ENCODE peak calls at places on chromosomes 13 and 19, in five cellular contexts. P is suprapubic skin; F is CD8-positive, alpha-beta T cell; X is pancreas; Q is psoas muscle. O is an unnamed sample.

GRCh38 chr13:30453727-30454126 is 12.0 kb downstream of the HMGB1 start:
- DNase-seq in P (no peak), F (no peak), Q (no peak), X (no peak), O (no peak)

GRCh38 chr13:106113796-106114195 is 421.7 kb downstream of the EFNB2 start:
- DNase-seq in X (no peak), Q (no peak), P (no peak), F (no peak), O (no peak)

GRCh38 chr13:46778879-46779278 is 18.1 kb downstream of the ESD start:
- DNase-seq in Q (no peak), P (no peak), X (no peak), F (no peak), O (no peak)

GRCh38 chr19:13788991-13789390 is 6.3 kb upstream of the ZSWIM4 start:
- DNase-seq in X (no peak), P (no peak), Q (no peak), F (peak), O (no peak)

GRCh38 chr13:112443191-112444000 is 67.2 kb downstream of the SPACA7 start:
- DNase-seq in P (peak), X (no peak), Q (no peak), F (peak), O (peak)

GRCh38 chr13:96053003-96053703 is at the start of gene UGGT2:
- DNase-seq in Q (peak), F (no peak), X (peak), P (peak), O (peak)

GRCh38 chr19:12837225-12837624 is 1.1 kb upstream of the MAST1 start:
- DNase-seq in Q (no peak), X (no peak), P (no peak), F (no peak), O (no peak)

GRCh38 chr19:11949201-11949600 is 15.6 kb upstream of the ZNF763 start:
- DNase-seq in P (no peak), X (no peak), F (no peak), Q (no peak), O (no peak)

DNA sequence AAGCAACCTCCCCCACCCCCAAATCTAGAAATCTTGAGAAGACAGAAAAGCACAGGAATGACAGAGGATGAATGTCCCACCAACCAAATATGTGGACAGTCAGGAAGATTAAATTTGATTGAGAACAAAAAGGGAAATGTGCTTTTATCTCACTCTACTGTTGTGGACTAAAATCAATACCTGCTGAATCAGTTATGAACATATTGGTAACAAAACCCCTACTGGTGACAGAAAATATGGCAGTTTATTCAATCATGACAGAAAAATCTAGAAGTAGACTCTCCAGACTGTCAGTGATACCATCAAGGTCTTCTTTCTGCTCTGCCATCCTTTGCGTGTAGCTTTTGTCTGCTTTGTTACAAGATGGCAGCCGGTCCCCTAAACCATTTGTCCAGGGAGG is 35.2 kb downstream of the FAM216B start:
- DNase-seq in X (no peak), P (no peak), F (no peak), Q (no peak), O (no peak)
- H3K4me3 ChIP-seq in X (no peak), P (no peak), F (no peak), Q (no peak), O (no peak)

GRCh38 chr19:56086671-56087430 is 34.2 kb downstream of the ZNF787 start:
- DNase-seq in Q (no peak), F (no peak), X (no peak), P (no peak), O (no peak)
- H3K4me3 ChIP-seq in Q (no peak), F (no peak), X (no peak), P (no peak), O (no peak)

DNA sequence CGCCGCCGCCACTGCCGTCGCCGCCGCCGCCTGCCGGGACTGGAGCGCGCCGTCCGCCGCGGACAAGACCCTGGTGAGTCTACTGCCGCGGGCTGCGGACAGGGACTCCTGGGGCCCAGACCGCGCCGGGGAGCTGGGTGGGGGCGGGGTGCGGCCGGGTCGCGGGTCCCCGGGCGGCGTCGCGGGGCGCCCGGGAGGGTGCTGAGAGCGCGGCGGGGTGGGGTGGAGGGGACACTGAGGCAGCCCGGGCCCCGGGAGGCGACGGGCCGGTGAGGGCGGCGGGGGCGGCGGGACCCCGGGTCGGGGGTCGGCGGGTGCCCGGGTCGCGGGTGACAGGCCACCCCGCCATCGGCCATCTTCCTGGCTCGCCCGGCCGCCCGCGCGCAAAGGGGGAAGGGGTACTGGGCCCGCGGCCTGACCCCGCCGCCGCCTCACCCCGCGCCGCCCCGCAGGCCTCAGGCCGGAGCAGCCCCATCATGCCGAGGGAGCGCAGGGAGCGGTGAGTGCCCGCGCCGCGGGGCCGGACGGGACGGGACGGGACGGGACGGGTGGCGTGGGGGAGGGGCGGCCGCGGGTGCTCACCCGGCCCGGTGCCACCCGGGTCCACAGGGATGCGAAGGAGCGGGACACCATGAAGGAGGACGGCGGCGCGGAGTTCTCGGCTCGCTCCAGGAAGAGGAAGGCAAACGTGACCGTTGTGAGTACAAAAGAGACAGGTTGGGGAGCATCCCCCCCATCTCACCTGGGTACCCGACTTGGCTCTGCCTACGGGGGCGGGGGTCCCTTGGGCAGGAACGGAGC is 489 bp downstream of the CCNE1 start:
- DNase-seq in F (no peak), X (peak), P (no peak), Q (peak), O (peak)
- H3K4me3 ChIP-seq in F (peak), X (peak), P (peak), Q (peak), O (peak)

DNA sequence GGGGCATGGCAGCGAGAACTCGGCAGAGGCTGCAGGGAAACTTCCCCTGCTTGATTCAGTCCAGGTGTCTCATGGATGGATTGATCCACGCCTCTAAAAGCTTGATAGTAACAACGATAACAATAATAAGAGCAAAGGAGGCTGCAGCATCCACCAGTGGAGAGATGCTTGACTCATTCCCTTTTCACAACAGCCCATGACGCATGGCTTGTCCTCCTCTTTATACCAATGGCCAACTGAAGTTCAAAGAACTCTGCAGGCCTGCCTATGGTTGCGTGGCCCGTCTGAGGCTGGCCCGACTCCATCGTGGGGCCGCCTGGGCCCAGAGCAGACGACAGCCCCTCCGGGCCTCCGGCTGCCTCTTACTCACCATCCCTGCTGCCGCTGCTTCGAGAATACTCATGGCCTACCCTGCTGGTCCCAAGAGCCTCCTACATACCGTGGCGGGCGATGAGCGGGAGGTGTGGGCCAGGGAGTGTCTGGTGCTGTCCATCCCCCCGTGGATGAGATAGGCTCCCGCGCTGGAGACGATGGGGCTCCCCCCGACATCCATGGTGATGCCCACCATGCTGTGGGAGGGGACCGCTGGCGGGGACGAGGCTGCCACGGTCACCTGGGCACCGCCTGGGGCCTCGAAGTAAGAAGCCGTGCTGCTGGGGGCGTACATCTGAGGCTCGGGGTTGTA is 61.7 kb upstream of the RANBP3 start:
- DNase-seq in Q (no peak), F (peak), X (no peak), P (no peak), O (no peak)
- H3K4me3 ChIP-seq in Q (no peak), F (no peak), X (no peak), P (no peak), O (no peak)

GRCh38 chr19:17618919-17619318 is 63.5 kb downstream of the COLGALT1 start:
- DNase-seq in X (no peak), F (no peak), P (no peak), Q (no peak), O (no peak)

GRCh38 chr19:17616961-17617806 is 61.7 kb downstream of the COLGALT1 start:
- DNase-seq in Q (no peak), F (no peak), P (no peak), X (no peak), O (no peak)

GRCh38 chr19:17618281-17618903 is 62.9 kb downstream of the COLGALT1 start:
- DNase-seq in F (no peak), P (no peak), X (no peak), Q (no peak), O (no peak)

GRCh38 chr19:17616686-17616960 is 61.2 kb downstream of the COLGALT1 start:
- DNase-seq in F (no peak), P (no peak), Q (no peak), X (no peak), O (no peak)

DNA sequence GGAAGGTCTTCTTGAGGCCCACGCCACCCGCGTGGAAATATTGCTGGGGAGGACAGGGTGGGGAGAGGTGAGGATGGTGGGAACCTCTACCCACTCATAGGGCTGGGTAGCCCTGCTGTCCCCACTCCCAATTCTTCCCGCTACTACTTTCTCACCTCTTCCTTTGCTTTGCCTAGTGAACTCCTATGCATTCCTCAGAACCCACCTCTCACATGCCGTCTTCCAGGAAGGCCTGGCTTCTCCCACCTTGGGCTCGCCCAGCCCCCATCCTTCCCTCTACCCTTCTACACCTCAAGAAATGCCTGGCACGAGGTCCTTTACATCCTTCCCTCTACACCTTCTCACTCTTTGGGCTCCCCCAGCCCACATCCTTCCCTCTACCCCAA is 62.4 kb downstream of the COLGALT1 start:
- DNase-seq in X (no peak), P (no peak), F (no peak), Q (no peak), O (no peak)
- H3K4me3 ChIP-seq in X (no peak), P (no peak), F (no peak), Q (no peak), O (no peak)

GRCh38 chr19:2494084-2494446 is 18.1 kb downstream of the GADD45B start:
- DNase-seq in P (no peak), X (no peak), Q (no peak), F (no peak), O (no peak)
- H3K4me3 ChIP-seq in P (peak), X (peak), Q (peak), F (peak), O (no peak)

O was measured in neuronal stem cell.